ENCODE peak calls at places on chromosomes 3 and 15, in nine cellular contexts. One of them, this sample, is unnamed.

GRCh38 chr15:48413304-48413703 is 82.1 kb downstream of the DUT start:
- DNase-seq in cardiac fibroblast: peak; percentile 86
- DNase-seq in prostate gland: no peak
- DNase-seq in GM13977: no peak
- DNase-seq in endothelial cell: no peak
- DNase-seq in neural crest cell: no peak
- DNase-seq in transverse colon: no peak
- DNase-seq in omental fat pad: no peak
- DNase-seq in uterus: no peak
- DNase-seq in this sample: no peak

GRCh38 chr3:5585085-5585484 is 397.6 kb downstream of the EDEM1 start:
- DNase-seq in cardiac fibroblast: no peak
- DNase-seq in prostate gland: no peak
- DNase-seq in GM13977: no peak
- DNase-seq in endothelial cell: no peak
- DNase-seq in neural crest cell: no peak
- DNase-seq in transverse colon: no peak
- DNase-seq in omental fat pad: no peak
- DNase-seq in uterus: no peak
- DNase-seq in this sample: no peak

GRCh38 chr15:100889359-100890058 is 9.9 kb downstream of the ALDH1A3 start:
- DNase-seq in cardiac fibroblast: peak; percentile 87
- DNase-seq in prostate gland: peak; percentile 80
- DNase-seq in GM13977: no peak
- DNase-seq in endothelial cell: no peak
- DNase-seq in neural crest cell: no peak
- DNase-seq in transverse colon: peak; percentile 37
- DNase-seq in omental fat pad: no peak
- DNase-seq in uterus: peak; percentile 70
- DNase-seq in this sample: no peak

GRCh38 chr3:105862217-105862616 is 6.6 kb downstream of the CBLB start:
- DNase-seq in cardiac fibroblast: no peak
- DNase-seq in prostate gland: no peak
- DNase-seq in GM13977: peak; percentile 61
- DNase-seq in endothelial cell: no peak
- DNase-seq in neural crest cell: no peak
- DNase-seq in transverse colon: no peak
- DNase-seq in omental fat pad: no peak
- DNase-seq in uterus: no peak
- DNase-seq in this sample: peak; percentile 60

GRCh38 chr15:88166330-88166993 is 90.1 kb downstream of the NTRK3 start:
- DNase-seq in cardiac fibroblast: peak; percentile 7
- DNase-seq in prostate gland: no peak
- DNase-seq in GM13977: no peak
- DNase-seq in endothelial cell: peak; percentile 66
- DNase-seq in neural crest cell: peak; percentile 28
- DNase-seq in transverse colon: no peak
- DNase-seq in omental fat pad: no peak
- DNase-seq in uterus: no peak
- DNase-seq in this sample: peak; percentile 36

GRCh38 chr3:187841552-187841951 is 96.3 kb upstream of the BCL6 start:
- DNase-seq in cardiac fibroblast: peak; percentile 8
- DNase-seq in prostate gland: no peak
- DNase-seq in GM13977: no peak
- DNase-seq in endothelial cell: no peak
- DNase-seq in neural crest cell: no peak
- DNase-seq in transverse colon: no peak
- DNase-seq in omental fat pad: no peak
- DNase-seq in uterus: no peak
- DNase-seq in this sample: no peak

GRCh38 chr3:123880998-123881561 is 3.1 kb downstream of the MYLK start:
- DNase-seq in cardiac fibroblast: peak; percentile 60
- DNase-seq in prostate gland: no peak
- DNase-seq in GM13977: no peak
- DNase-seq in endothelial cell: peak; percentile 31
- DNase-seq in neural crest cell: peak; percentile 22
- DNase-seq in transverse colon: no peak
- DNase-seq in omental fat pad: no peak
- DNase-seq in uterus: no peak
- DNase-seq in this sample: no peak

GRCh38 chr3:29853841-29854397 is 573.0 kb downstream of the RBMS3 start:
- DNase-seq in cardiac fibroblast: no peak
- DNase-seq in prostate gland: no peak
- DNase-seq in GM13977: no peak
- DNase-seq in endothelial cell: no peak
- DNase-seq in neural crest cell: no peak
- DNase-seq in transverse colon: no peak
- DNase-seq in omental fat pad: no peak
- DNase-seq in uterus: no peak
- DNase-seq in this sample: no peak

GRCh38 chr3:37050242-37050641 is 56.9 kb downstream of the MLH1 start:
- DNase-seq in cardiac fibroblast: no peak
- DNase-seq in prostate gland: no peak
- DNase-seq in GM13977: no peak
- DNase-seq in endothelial cell: no peak
- DNase-seq in neural crest cell: no peak
- DNase-seq in transverse colon: no peak
- DNase-seq in omental fat pad: no peak
- DNase-seq in uterus: no peak
- DNase-seq in this sample: no peak

GRCh38 chr3:194269610-194270145 is 81.5 kb downstream of the CPN2 start:
- DNase-seq in cardiac fibroblast: peak; percentile 98
- DNase-seq in prostate gland: peak; percentile 33
- DNase-seq in GM13977: no peak
- DNase-seq in endothelial cell: no peak
- DNase-seq in neural crest cell: no peak
- DNase-seq in transverse colon: peak; percentile 64
- DNase-seq in omental fat pad: no peak
- DNase-seq in uterus: peak; percentile 89
- DNase-seq in this sample: peak; percentile 55

GRCh38 chr3:36615861-36616260 is 148.5 kb downstream of the DCLK3 start:
- DNase-seq in cardiac fibroblast: no peak
- DNase-seq in prostate gland: no peak
- DNase-seq in GM13977: no peak
- DNase-seq in endothelial cell: no peak
- DNase-seq in neural crest cell: no peak
- DNase-seq in transverse colon: no peak
- DNase-seq in omental fat pad: no peak
- DNase-seq in uterus: no peak
- DNase-seq in this sample: no peak

DNA sequence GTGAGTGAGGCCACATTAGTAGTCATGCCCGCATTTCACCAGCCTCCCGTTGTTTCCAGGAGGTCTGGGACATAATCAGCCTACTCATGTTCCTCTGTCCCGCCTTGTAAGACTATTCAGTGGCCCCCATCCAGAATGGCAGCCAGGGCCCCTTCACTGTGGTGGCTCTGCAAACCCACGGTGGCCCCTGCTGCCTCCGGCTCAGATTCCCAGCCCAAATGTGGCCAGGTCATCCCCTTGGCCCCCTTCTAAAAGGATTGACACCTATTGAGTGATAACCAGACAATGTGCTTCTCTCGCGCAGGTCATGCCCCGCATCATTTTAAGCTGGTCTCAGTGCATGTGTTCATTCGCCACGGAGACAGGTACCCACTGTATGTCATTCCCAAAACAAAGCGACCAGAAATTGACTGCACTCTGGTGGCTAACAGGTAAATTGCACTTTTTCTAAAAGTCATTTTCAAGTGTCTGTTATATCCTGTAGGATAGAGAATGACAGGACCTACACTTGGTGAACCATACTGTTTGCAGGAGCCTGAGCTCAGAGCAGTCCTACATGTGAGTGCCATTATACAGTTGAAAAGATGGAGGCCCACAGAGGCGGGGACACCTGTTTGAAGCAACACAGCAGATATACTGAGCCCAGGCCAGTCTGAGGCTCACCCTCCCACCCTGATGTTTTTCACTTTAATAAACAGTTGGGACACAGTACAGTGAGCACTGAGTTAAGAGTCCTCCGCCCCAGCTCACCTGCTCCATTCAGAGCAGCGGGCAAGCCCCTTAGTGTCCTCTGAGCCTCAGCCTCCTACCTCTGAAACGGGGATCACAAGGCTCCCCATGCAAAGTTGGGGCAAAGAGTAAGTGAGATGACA is 47.7 kb downstream of the PXYLP1 start:
- DNase-seq in cardiac fibroblast: peak; percentile 43
- DNase-seq in prostate gland: no peak
- DNase-seq in GM13977: no peak
- DNase-seq in endothelial cell: no peak
- DNase-seq in neural crest cell: no peak
- DNase-seq in transverse colon: no peak
- DNase-seq in omental fat pad: no peak
- DNase-seq in uterus: no peak
- DNase-seq in this sample: peak; percentile 53
- TF ChIP-seq CTCF in cardiac fibroblast: peak; percentile 58
- TF ChIP-seq CTCF in prostate gland: peak; percentile 65
- TF ChIP-seq CTCF in GM13977: peak; percentile 55
- TF ChIP-seq CTCF in endothelial cell: peak; percentile 82
- TF ChIP-seq CTCF in neural crest cell: peak; percentile 67
- TF ChIP-seq CTCF in transverse colon: peak; percentile 58
- TF ChIP-seq CTCF in omental fat pad: no peak
- TF ChIP-seq CTCF in uterus: peak; percentile 21
- TF ChIP-seq CTCF in this sample: peak; percentile 14

GRCh38 chr3:19688767-19689166 is 245.2 kb downstream of the EFHB start:
- DNase-seq in cardiac fibroblast: no peak
- DNase-seq in prostate gland: no peak
- DNase-seq in GM13977: no peak
- DNase-seq in endothelial cell: no peak
- DNase-seq in neural crest cell: no peak
- DNase-seq in transverse colon: no peak
- DNase-seq in omental fat pad: no peak
- DNase-seq in uterus: no peak
- DNase-seq in this sample: no peak
- TF ChIP-seq CTCF in cardiac fibroblast: no peak
- TF ChIP-seq CTCF in prostate gland: no peak
- TF ChIP-seq CTCF in GM13977: peak; percentile 35
- TF ChIP-seq CTCF in endothelial cell: no peak
- TF ChIP-seq CTCF in neural crest cell: peak; percentile 23
- TF ChIP-seq CTCF in transverse colon: no peak
- TF ChIP-seq CTCF in omental fat pad: no peak
- TF ChIP-seq CTCF in uterus: no peak
- TF ChIP-seq CTCF in this sample: peak; percentile 13

GRCh38 chr3:94004301-94004910 is 24.0 kb downstream of the STX19 start:
- DNase-seq in cardiac fibroblast: peak; percentile 86
- DNase-seq in prostate gland: no peak
- DNase-seq in GM13977: peak; percentile 46
- DNase-seq in endothelial cell: no peak
- DNase-seq in neural crest cell: no peak
- DNase-seq in transverse colon: no peak
- DNase-seq in omental fat pad: no peak
- DNase-seq in uterus: no peak
- DNase-seq in this sample: peak; percentile 43
- TF ChIP-seq CTCF in cardiac fibroblast: peak; percentile 85
- TF ChIP-seq CTCF in prostate gland: peak; percentile 83
- TF ChIP-seq CTCF in GM13977: peak; percentile 78
- TF ChIP-seq CTCF in endothelial cell: no peak
- TF ChIP-seq CTCF in neural crest cell: peak; percentile 80
- TF ChIP-seq CTCF in transverse colon: peak; percentile 80
- TF ChIP-seq CTCF in omental fat pad: no peak
- TF ChIP-seq CTCF in uterus: peak; percentile 78
- TF ChIP-seq CTCF in this sample: peak; percentile 65

GRCh38 chr3:88005066-88005465 is 53.7 kb downstream of the CGGBP1 start:
- DNase-seq in cardiac fibroblast: peak; percentile 61
- DNase-seq in prostate gland: no peak
- DNase-seq in GM13977: no peak
- DNase-seq in endothelial cell: no peak
- DNase-seq in neural crest cell: no peak
- DNase-seq in transverse colon: no peak
- DNase-seq in omental fat pad: no peak
- DNase-seq in uterus: no peak
- DNase-seq in this sample: peak; percentile 35
- TF ChIP-seq CTCF in cardiac fibroblast: peak; percentile 38
- TF ChIP-seq CTCF in prostate gland: peak; percentile 51
- TF ChIP-seq CTCF in GM13977: peak; percentile 34
- TF ChIP-seq CTCF in endothelial cell: no peak
- TF ChIP-seq CTCF in neural crest cell: peak; percentile 61
- TF ChIP-seq CTCF in transverse colon: peak; percentile 28
- TF ChIP-seq CTCF in omental fat pad: no peak
- TF ChIP-seq CTCF in uterus: peak; percentile 42
- TF ChIP-seq CTCF in this sample: peak; percentile 7

DNA sequence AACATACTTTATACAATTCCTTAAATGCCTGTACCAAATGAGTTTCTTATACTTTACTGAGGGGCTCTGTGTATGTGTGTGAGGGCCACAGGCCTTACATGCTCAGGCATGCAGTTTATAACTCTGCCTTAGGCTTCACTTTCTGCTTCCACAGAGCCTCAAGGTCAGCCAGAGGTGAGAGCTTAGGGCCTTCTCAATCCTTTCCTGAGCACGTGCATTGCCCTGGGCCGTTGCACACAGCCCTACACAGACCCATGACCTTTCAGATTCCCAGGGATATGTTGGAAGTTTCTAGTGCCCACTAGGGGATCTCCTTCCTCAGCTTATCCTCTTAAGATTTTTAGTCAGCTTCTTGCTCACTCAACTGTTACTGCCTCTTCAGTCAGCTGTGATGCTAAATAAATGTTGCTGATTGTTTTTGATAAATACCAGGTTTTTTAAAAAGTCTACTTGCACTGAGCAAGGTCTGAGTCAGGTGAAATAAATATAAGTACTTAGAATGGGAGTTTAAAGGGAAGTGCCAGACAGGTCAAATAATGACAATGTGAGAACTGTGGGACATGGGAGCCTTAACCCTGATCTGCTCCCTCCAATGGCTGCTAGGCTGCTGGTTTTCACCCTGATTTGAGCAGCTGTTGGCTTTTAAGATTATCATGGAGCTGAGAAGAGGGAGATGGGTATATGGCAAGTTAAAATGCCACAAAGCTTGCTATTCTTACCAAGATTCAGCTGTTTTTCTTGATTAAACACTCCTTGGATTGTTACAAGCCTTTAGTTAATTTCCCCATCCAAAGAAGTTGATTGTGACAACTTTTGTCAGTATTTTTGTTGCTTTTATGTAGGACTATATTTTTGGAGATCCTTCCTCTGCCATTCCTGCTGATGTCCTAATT is 169.5 kb downstream of the PLD1 start:
- DNase-seq in cardiac fibroblast: peak; percentile 52
- DNase-seq in prostate gland: no peak
- DNase-seq in GM13977: no peak
- DNase-seq in endothelial cell: no peak
- DNase-seq in neural crest cell: no peak
- DNase-seq in transverse colon: no peak
- DNase-seq in omental fat pad: no peak
- DNase-seq in uterus: no peak
- DNase-seq in this sample: no peak
- TF ChIP-seq CTCF in cardiac fibroblast: peak; percentile 23
- TF ChIP-seq CTCF in prostate gland: no peak
- TF ChIP-seq CTCF in GM13977: no peak
- TF ChIP-seq CTCF in endothelial cell: no peak
- TF ChIP-seq CTCF in neural crest cell: no peak
- TF ChIP-seq CTCF in transverse colon: no peak
- TF ChIP-seq CTCF in omental fat pad: no peak
- TF ChIP-seq CTCF in uterus: no peak
- TF ChIP-seq CTCF in this sample: no peak

This sample was measured in GM13976.